ENCODE peak calls at places on chromosome 1, in four cellular contexts. X, G, F and C are unnamed samples.
A peak's percentile ranks its signal among the peaks of the same experiment; 100 is the strongest.

GRCh38 chr1:6329392-6329791 is 64.2 kb downstream of the ACOT7 start:
- DNase-seq in X (no peak), G (no peak), F (peak; percentile 15), C (no peak)

GRCh38 chr1:35173516-35174224 is 19.3 kb downstream of the SFPQ start:
- DNase-seq in X (no peak), G (no peak), F (no peak), C (no peak)

GRCh38 chr1:15848143-15848928 is 829 bp downstream of the SPEN start:
- DNase-seq in X (peak; percentile 17), G (peak; percentile 43), F (no peak), C (peak; percentile 25)

GRCh38 chr1:83512371-83513004 is 486.4 kb downstream of the TTLL7 start:
- DNase-seq in X (no peak), G (no peak), F (peak; percentile 77), C (no peak)

GRCh38 chr1:174818951-174819350 is 180.8 kb upstream of the CACYBP start:
- DNase-seq in X (no peak), G (no peak), F (no peak), C (peak; percentile 23)

GRCh38 chr1:188281927-188282326 is 1453.2 kb downstream of the PLA2G4A start:
- DNase-seq in X (no peak), G (no peak), F (no peak), C (no peak)

GRCh38 chr1:37497832-37498231 is 16.7 kb downstream of the MEAF6 start:
- DNase-seq in X (no peak), G (no peak), F (no peak), C (no peak)

GRCh38 chr1:32201011-32201855 is 838 bp downstream of the CCDC28B start:
- DNase-seq in X (peak; percentile 11), G (peak; percentile 70), F (no peak), C (peak; percentile 25)

GRCh38 chr1:212971312-212971711 is 21.0 kb downstream of the VASH2 start:
- DNase-seq in X (no peak), G (no peak), F (no peak), C (no peak)

GRCh38 chr1:241998950-241999495 is at the start of gene MAP1LC3C:
- DNase-seq in X (no peak), G (no peak), F (no peak), C (no peak)

GRCh38 chr1:248810727-248811513 is 14.8 kb downstream of the SH3BP5L start:
- DNase-seq in X (no peak), G (no peak), F (no peak), C (no peak)

GRCh38 chr1:199246716-199247115 is 607.9 kb downstream of the PTPRC start:
- DNase-seq in X (no peak), G (no peak), F (no peak), C (no peak)